ENCODE peak calls at places on chromosomes 11 and 22, in four cellular contexts. B is GM12878, X is HepG2, A is K562. W is an unnamed sample.

GRCh38 chr11:126114486-126115252 is 52.0 kb upstream of the CDON start:
- DNase-seq in B (no peak), A (no peak), X (no peak), W (no peak)

GRCh38 chr11:10305262-10305963 is 540 bp downstream of the ADM start:
- DNase-seq in X (peak), A (no peak), B (no peak), W (peak)

GRCh38 chr11:75105462-75105925 is 8.8 kb upstream of the OR2AT4 start:
- DNase-seq in B (no peak), A (peak), X (peak), W (peak)

GRCh38 chr11:110824912-110825311 is 112.7 kb upstream of the ARHGAP20 start:
- DNase-seq in A (no peak), B (no peak), X (no peak), W (no peak)

GRCh38 chr11:129248618-129249017 is 56.5 kb upstream of the ARHGAP32 start:
- DNase-seq in A (no peak), B (no peak), X (peak), W (no peak)

GRCh38 chr11:38839076-38839475 is 2241.0 kb upstream of the RAG2 start:
- DNase-seq in B (no peak), A (no peak), X (no peak), W (no peak)

GRCh38 chr11:129855086-129855485 is 39.4 kb downstream of the TMEM45B start:
- DNase-seq in A (no peak), B (no peak), X (no peak), W (no peak)

GRCh38 chr11:77115181-77115611 is 12.6 kb downstream of the OMP start:
- DNase-seq in A (peak), X (no peak), B (no peak), W (peak)

GRCh38 chr11:17596711-17597110 is 49.7 kb downstream of the OTOG start:
- DNase-seq in X (no peak), A (no peak), B (no peak), W (no peak)

GRCh38 chr22:48702573-48703264 is 1125.0 kb downstream of the BRD1 start:
- DNase-seq in A (no peak), B (no peak), X (peak), W (no peak)

GRCh38 chr11:17801166-17801565 is 66.6 kb downstream of the KCNC1 start:
- DNase-seq in B (no peak), A (no peak), X (no peak), W (no peak)

GRCh38 chr11:106076421-106076922 is 675 bp downstream of the KBTBD3 start:
- DNase-seq in B (no peak), A (no peak), X (no peak), W (no peak)

GRCh38 chr11:94785509-94785908 is 17.4 kb downstream of the AMOTL1 start:
- DNase-seq in X (no peak), B (no peak), A (no peak), W (no peak)

GRCh38 chr11:117412653-117413275 is 85.1 kb downstream of the CEP164 start:
- DNase-seq in B (no peak), X (no peak), A (no peak), W (no peak)

GRCh38 chr11:4375431-4376113 is 7.4 kb upstream of the OR52B4 start:
- DNase-seq in X (no peak), B (no peak), A (no peak), W (no peak)

GRCh38 chr11:121494355-121495099 is 41.8 kb upstream of the SORL1-AS1 start:
- DNase-seq in B (peak), X (no peak), A (no peak), W (no peak)

GRCh38 chr11:95445746-95446333 is 214.8 kb upstream of the SESN3 start:
- DNase-seq in X (no peak), B (no peak), A (no peak), W (peak)

GRCh38 chr11:132037467-132037862 is 667.0 kb downstream of the NTM start:
- DNase-seq in X (no peak), B (no peak), A (no peak), W (no peak)

GRCh38 chr11:132037961-132038360 is 667.5 kb downstream of the NTM start:
- DNase-seq in X (no peak), B (no peak), A (no peak), W (no peak)

GRCh38 chr11:132035228-132035627 is 664.8 kb downstream of the NTM start:
- DNase-seq in B (no peak), A (no peak), X (no peak), W (no peak)

GRCh38 chr11:132035736-132036135 is 665.3 kb downstream of the NTM start:
- DNase-seq in X (no peak), A (no peak), B (no peak), W (no peak)

GRCh38 chr11:132036751-132037466 is 666.5 kb downstream of the NTM start:
- DNase-seq in X (no peak), A (no peak), B (no peak), W (no peak)
- TF ChIP-seq CREM in X (no peak), A (no peak), B (no peak), W (no peak)

DNA sequence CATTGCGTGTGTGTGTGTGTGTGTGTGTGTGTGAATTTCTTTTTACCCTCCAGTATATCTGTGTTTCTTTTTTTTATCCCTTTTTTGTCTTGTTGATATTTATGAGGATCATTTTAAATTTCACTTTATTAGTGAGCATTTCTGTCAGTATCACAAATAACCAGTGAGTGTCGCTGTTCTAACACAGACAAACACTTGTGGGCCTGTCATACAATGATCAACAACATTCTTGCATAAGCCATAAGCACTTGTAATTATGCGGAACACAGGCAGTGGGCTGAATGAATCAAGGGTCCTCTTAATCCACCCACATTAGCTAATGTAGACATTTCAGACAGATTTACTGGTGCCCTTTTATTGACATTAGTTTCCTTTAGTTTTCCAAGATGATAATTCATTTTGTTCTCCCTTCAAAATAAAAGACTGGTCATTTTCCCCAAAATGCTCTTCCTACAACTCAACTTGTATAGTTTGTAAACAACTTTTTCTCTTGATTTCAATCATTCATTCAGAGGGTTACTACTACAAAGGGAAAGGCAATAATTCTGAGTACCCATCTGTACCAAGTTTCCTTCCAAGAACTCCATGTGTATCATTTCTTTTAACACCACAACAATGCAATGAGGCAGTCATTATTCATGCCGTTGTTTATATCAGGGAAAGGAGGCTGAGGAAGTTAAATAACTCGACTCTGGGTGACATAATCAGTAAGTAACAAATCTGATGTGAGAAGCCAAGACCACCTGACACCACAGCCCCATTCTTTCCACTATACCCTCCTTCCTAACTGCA is 34.6 kb upstream of the ANO3 start:
- DNase-seq in B (no peak), A (peak), X (peak), W (no peak)
- TF ChIP-seq ATF3 in B (no peak), A (no peak), X (no peak), W (no peak)

DNA sequence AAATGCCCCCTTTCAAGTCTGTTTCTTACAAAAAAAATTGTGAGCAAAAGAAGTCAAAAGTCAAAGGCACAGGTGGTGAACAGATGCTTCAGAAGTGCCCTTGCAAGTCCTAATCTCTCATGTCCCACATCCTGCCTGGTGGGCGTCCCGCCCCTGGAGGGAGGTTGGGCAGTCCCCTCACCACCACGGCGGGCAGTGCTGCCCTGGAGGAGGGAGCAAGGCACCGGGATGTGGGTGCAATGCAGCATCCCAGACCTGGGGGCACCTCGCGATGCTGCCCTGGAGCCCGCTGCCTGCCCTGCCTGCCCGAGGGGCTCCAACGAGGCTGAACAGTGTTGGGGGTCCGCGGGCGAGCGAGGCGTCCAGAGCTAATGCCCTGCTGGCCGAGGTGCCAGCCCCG is 15.9 kb downstream of the MRGPRG start:
- DNase-seq in B (no peak), A (no peak), X (no peak), W (no peak)
- TF ChIP-seq CREM in B (no peak), A (no peak), X (no peak), W (no peak)

GRCh38 chr11:134711008-134711407 is 299.0 kb upstream of the B3GAT1 start:
- DNase-seq in X (no peak), B (no peak), A (no peak), W (no peak)
- TF ChIP-seq ATF3 in X (no peak), B (no peak), A (no peak), W (no peak)

GRCh38 chr11:124329787-124330478 is 9.9 kb upstream of the OR8D2 start:
- DNase-seq in X (no peak), A (no peak), B (peak), W (no peak)
- TF ChIP-seq CREM in X (no peak), A (no peak), B (peak), W (no peak)

GRCh38 chr22:24426436-24426835 is 963 bp upstream of the ADORA2A start:
- DNase-seq in B (no peak), X (no peak), A (no peak), W (no peak)

GRCh38 chr22:24429411-24430365 is 2.3 kb downstream of the ADORA2A start:
- DNase-seq in A (peak), B (no peak), X (no peak), W (no peak)

GRCh38 chr22:24426859-24427499 is 420 bp upstream of the ADORA2A start:
- DNase-seq in A (no peak), X (no peak), B (no peak), W (no peak)

GRCh38 chr22:24428751-24429410 is 1.5 kb downstream of the ADORA2A start:
- DNase-seq in B (no peak), X (no peak), A (no peak), W (no peak)

DNA sequence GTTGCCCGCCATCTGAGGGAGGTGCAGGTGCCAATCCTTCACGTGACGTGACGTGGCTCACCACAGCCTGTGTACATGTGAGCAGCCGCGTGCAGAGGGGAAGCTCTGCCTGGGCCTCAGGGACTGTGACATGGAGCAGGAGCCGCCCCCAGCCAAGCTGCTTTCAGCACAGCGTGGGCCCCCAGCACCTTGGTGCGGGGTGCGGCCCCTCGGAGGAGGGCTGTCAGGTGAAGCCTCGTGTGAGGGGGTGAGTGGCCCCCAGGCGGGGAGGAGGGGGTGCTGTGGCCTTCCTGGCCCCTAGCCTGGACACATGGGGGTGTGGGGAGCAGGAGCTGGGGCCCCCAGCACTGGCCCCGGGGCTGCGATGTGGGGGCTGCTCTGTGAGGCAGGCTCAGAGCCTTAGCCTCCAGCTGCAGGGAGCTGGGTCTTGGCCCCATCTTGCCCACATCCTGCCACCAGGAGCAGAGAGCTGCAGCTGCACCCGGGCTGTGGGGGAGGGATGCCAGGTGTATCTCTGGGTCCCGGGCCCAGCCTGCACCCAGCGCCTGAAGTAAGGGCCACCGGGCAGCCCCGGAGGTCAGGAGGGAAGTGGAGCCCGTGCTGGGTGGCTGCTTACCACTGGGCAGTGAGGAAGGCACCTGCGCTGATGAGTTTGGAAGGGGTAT is at the start of gene ADORA2A:
- DNase-seq in B (peak), X (no peak), A (no peak), W (no peak)
- TF ChIP-seq ATF3 in B (peak), X (no peak), A (no peak), W (no peak)

DNA sequence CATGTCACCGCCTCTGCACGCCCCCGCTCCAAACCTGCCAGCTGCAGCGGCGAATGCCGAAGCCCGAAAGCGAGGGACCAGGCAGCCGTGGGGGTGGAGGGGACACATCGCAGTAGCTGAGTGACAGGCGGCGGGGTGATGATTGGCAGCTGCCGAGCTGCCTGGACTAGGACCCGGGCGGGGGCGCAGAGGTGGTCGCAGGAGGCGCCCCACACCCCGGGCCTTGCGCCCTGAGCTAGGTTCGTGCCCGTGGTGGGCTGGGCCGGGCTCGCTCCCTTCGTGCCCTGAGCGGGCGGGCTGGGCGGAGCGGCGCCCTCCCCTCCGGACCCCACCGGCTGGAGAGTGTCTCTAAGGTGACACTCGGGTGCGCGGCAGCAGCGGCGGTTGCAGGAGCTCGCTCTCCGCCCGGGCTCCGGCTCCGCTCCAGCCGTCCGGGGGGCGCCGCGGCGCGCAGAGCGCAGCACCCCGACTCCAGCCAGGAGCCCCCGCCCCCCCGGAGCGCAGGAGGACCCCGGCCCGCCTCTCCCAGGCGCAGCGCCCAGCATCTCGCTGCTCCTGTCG is 14.6 kb upstream of the DGKZ start:
- DNase-seq in X (no peak), B (no peak), A (peak), W (peak)
- TF ChIP-seq CREM in X (no peak), B (no peak), A (no peak), W (peak)

DNA sequence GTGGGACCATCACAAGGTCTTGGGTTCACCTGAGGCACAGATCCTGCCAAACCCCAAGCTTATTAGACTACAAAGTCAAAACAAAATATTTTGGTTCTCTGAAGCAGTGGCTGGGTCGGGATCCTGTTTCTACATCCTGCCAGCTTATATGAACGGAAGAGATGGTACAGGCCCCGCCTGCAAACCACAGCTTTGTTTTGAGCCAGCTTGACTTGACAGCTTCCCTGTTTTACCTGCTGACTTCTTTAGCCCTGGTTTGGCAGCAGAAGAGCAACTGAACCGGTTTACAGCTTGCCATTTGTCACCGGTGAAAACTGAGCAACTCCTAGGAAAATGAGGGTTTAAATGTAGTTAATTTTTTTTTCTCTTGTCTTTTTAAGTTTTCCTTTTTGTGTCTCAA is 11.4 kb downstream of the PACS1 start:
- DNase-seq in X (no peak), B (no peak), A (no peak), W (no peak)
- TF ChIP-seq ATF3 in X (no peak), B (no peak), A (no peak), W (no peak)

GRCh38 chr11:91952056-91952455 is 272.6 kb upstream of the FAT3 start:
- DNase-seq in B (no peak), A (no peak), X (no peak), W (no peak)

GRCh38 chr11:91959411-91959810 is 265.2 kb upstream of the FAT3 start:
- DNase-seq in A (no peak), B (no peak), X (no peak), W (no peak)

GRCh38 chr11:91960770-91961169 is 263.8 kb upstream of the FAT3 start:
- DNase-seq in A (no peak), B (no peak), X (no peak), W (no peak)

GRCh38 chr11:91955206-91955605 is 269.4 kb upstream of the FAT3 start:
- DNase-seq in A (no peak), X (no peak), B (no peak), W (no peak)

GRCh38 chr11:91956711-91957110 is 267.9 kb upstream of the FAT3 start:
- DNase-seq in A (no peak), B (no peak), X (no peak), W (no peak)
- TF ChIP-seq CREM in A (no peak), B (no peak), X (no peak), W (no peak)